ENCODE peak calls at places on chromosomes 11 and 22, in nine cellular contexts. One of them, this sample, is unnamed.

GRCh38 chr11:1747753-1748466 is 2.5 kb downstream of the IFITM10 start:
- DNase-seq in choroid plexus epithelial cell: no peak
- DNase-seq in upper lobe of right lung: peak; percentile 66
- DNase-seq in endodermal cell: peak; percentile 61
- DNase-seq in IMR-90: no peak
- DNase-seq in A673: no peak
- DNase-seq in fibroblast of lung: no peak
- DNase-seq in Caco-2: no peak
- DNase-seq in pancreas: peak; percentile 56
- DNase-seq in this sample: no peak

GRCh38 chr11:18633256-18634139 is 644 bp downstream of the SPTY2D1 start:
- DNase-seq in choroid plexus epithelial cell: peak; percentile 26
- DNase-seq in upper lobe of right lung: no peak
- DNase-seq in endodermal cell: peak; percentile 62
- DNase-seq in IMR-90: peak; percentile 48
- DNase-seq in A673: peak; percentile 21
- DNase-seq in fibroblast of lung: peak; percentile 24
- DNase-seq in Caco-2: no peak
- DNase-seq in pancreas: no peak
- DNase-seq in this sample: no peak

GRCh38 chr11:7621090-7621489 is 52.2 kb downstream of the CYB5R2 start:
- DNase-seq in choroid plexus epithelial cell: no peak
- DNase-seq in upper lobe of right lung: no peak
- DNase-seq in endodermal cell: no peak
- DNase-seq in IMR-90: no peak
- DNase-seq in A673: no peak
- DNase-seq in fibroblast of lung: no peak
- DNase-seq in Caco-2: no peak
- DNase-seq in pancreas: no peak
- DNase-seq in this sample: no peak

GRCh38 chr11:76592025-76592914 is 78.3 kb downstream of the LRRC32 start:
- DNase-seq in choroid plexus epithelial cell: no peak
- DNase-seq in upper lobe of right lung: no peak
- DNase-seq in endodermal cell: no peak
- DNase-seq in IMR-90: no peak
- DNase-seq in A673: no peak
- DNase-seq in fibroblast of lung: no peak
- DNase-seq in Caco-2: no peak
- DNase-seq in pancreas: no peak
- DNase-seq in this sample: no peak

GRCh38 chr11:2775626-2776350 is 76.0 kb upstream of the KCNQ1OT1 start:
- DNase-seq in choroid plexus epithelial cell: no peak
- DNase-seq in upper lobe of right lung: peak; percentile 46
- DNase-seq in endodermal cell: peak; percentile 26
- DNase-seq in IMR-90: no peak
- DNase-seq in A673: no peak
- DNase-seq in fibroblast of lung: no peak
- DNase-seq in Caco-2: peak; percentile 22
- DNase-seq in pancreas: peak; percentile 53
- DNase-seq in this sample: peak; percentile 5

GRCh38 chr11:40188848-40189247 is 1270.6 kb downstream of the LRRC4C start:
- DNase-seq in choroid plexus epithelial cell: no peak
- DNase-seq in upper lobe of right lung: no peak
- DNase-seq in endodermal cell: no peak
- DNase-seq in IMR-90: no peak
- DNase-seq in A673: no peak
- DNase-seq in fibroblast of lung: no peak
- DNase-seq in Caco-2: no peak
- DNase-seq in pancreas: no peak
- DNase-seq in this sample: no peak

GRCh38 chr22:27149886-27150529 is 492.6 kb downstream of the MIAT start:
- DNase-seq in choroid plexus epithelial cell: peak; percentile 38
- DNase-seq in upper lobe of right lung: no peak
- DNase-seq in endodermal cell: no peak
- DNase-seq in IMR-90: peak; percentile 37
- DNase-seq in A673: no peak
- DNase-seq in fibroblast of lung: no peak
- DNase-seq in Caco-2: no peak
- DNase-seq in pancreas: no peak
- DNase-seq in this sample: no peak

GRCh38 chr11:95790933-95791247 is 592 bp downstream of the CEP57 start:
- DNase-seq in choroid plexus epithelial cell: peak; percentile 83
- DNase-seq in upper lobe of right lung: peak; percentile 89
- DNase-seq in endodermal cell: peak; percentile 88
- DNase-seq in IMR-90: peak; percentile 64
- DNase-seq in A673: peak; percentile 66
- DNase-seq in fibroblast of lung: peak; percentile 58
- DNase-seq in Caco-2: peak; percentile 89
- DNase-seq in pancreas: peak; percentile 73
- DNase-seq in this sample: peak; percentile 65

GRCh38 chr11:82906931-82907330 is 5.4 kb downstream of the DDIAS start:
- DNase-seq in choroid plexus epithelial cell: peak; percentile 25
- DNase-seq in upper lobe of right lung: no peak
- DNase-seq in endodermal cell: no peak
- DNase-seq in IMR-90: no peak
- DNase-seq in A673: no peak
- DNase-seq in fibroblast of lung: no peak
- DNase-seq in Caco-2: no peak
- DNase-seq in pancreas: no peak
- DNase-seq in this sample: no peak
- H3K4me3 ChIP-seq in choroid plexus epithelial cell: peak overlapping the region; percentile 45
- H3K4me3 ChIP-seq in upper lobe of right lung: no peak overlapping the region
- H3K4me3 ChIP-seq in endodermal cell: no peak overlapping the region
- H3K4me3 ChIP-seq in IMR-90: no peak overlapping the region
- H3K4me3 ChIP-seq in A673: peak overlapping the region; percentile 6
- H3K4me3 ChIP-seq in fibroblast of lung: peak overlapping the region; percentile 11
- H3K4me3 ChIP-seq in Caco-2: no peak overlapping the region
- H3K4me3 ChIP-seq in pancreas: no peak overlapping the region
- H3K4me3 ChIP-seq in this sample: no peak overlapping the region

GRCh38 chr11:61955031-61955415 is 4.9 kb downstream of the BEST1 start:
- DNase-seq in choroid plexus epithelial cell: peak; percentile 92
- DNase-seq in upper lobe of right lung: peak; percentile 86
- DNase-seq in endodermal cell: peak; percentile 89
- DNase-seq in IMR-90: peak; percentile 87
- DNase-seq in A673: peak; percentile 45
- DNase-seq in fibroblast of lung: peak; percentile 93
- DNase-seq in Caco-2: peak; percentile 67
- DNase-seq in pancreas: no peak
- DNase-seq in this sample: peak; percentile 62
- TF ChIP-seq CTCF in choroid plexus epithelial cell: peak; percentile 37
- TF ChIP-seq CTCF in upper lobe of right lung: peak; percentile 12
- TF ChIP-seq CTCF in endodermal cell: peak; percentile 46
- TF ChIP-seq CTCF in IMR-90: peak; percentile 37
- TF ChIP-seq CTCF in A673: peak; percentile 9
- TF ChIP-seq CTCF in fibroblast of lung: no peak
- TF ChIP-seq CTCF in Caco-2: peak; percentile 37
- TF ChIP-seq CTCF in pancreas: no peak
- TF ChIP-seq CTCF in this sample: no peak

DNA sequence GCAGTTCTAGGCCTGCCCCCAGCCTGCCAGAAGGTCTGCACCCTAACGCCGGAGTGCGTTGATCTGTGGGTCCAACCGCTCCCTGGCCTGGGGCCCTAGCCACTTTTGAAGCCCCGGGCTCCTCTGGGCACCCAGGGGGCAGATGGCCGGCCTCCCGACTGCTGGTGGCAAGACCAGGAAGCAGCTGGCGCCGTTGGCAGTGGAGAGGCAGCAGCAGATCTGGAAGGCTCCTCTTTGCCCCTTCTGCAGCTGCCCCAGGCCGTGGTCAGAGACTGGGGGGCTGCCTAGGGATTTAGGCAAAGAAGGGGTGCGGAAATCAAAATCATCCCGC is 445 bp upstream of the VWCE start:
- DNase-seq in choroid plexus epithelial cell: no peak
- DNase-seq in upper lobe of right lung: no peak
- DNase-seq in endodermal cell: no peak
- DNase-seq in IMR-90: no peak
- DNase-seq in A673: no peak
- DNase-seq in fibroblast of lung: no peak
- DNase-seq in Caco-2: no peak
- DNase-seq in pancreas: peak; percentile 61
- DNase-seq in this sample: no peak
- H3K4me3 ChIP-seq in choroid plexus epithelial cell: peak overlapping the region; percentile 62
- H3K4me3 ChIP-seq in upper lobe of right lung: peak overlapping the region; percentile 53
- H3K4me3 ChIP-seq in endodermal cell: peak overlapping the region; percentile 83
- H3K4me3 ChIP-seq in IMR-90: no peak overlapping the region
- H3K4me3 ChIP-seq in A673: peak overlapping the region; percentile 61
- H3K4me3 ChIP-seq in fibroblast of lung: peak overlapping the region; percentile 47
- H3K4me3 ChIP-seq in Caco-2: peak overlapping the region; percentile 80
- H3K4me3 ChIP-seq in pancreas: no peak overlapping the region
- H3K4me3 ChIP-seq in this sample: peak overlapping the region; percentile 74

DNA sequence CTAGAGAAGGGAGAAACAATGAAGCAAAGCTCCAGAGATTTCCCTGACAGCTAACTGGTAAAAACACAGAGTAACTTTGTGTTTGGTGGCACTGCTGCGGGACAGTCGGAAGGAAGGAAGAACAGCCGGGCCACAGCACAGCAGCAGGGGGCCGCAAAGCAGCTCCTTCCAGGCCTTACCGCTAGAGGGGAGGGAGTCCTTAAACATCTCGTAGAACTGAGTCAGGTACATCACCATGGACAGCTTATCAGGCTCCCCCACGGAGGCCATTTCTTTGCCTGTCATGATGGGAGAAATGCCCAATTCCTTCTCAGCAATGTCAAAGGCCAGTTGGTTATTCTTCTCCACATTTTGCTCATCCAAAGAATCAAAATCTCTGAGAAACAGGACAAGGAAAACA is 114.6 kb upstream of the BID start:
- DNase-seq in choroid plexus epithelial cell: peak; percentile 71
- DNase-seq in upper lobe of right lung: no peak
- DNase-seq in endodermal cell: peak; percentile 84
- DNase-seq in IMR-90: peak; percentile 47
- DNase-seq in A673: no peak
- DNase-seq in fibroblast of lung: peak; percentile 42
- DNase-seq in Caco-2: no peak
- DNase-seq in pancreas: no peak
- DNase-seq in this sample: no peak
- TF ChIP-seq CTCF in choroid plexus epithelial cell: peak; percentile 79
- TF ChIP-seq CTCF in upper lobe of right lung: no peak
- TF ChIP-seq CTCF in endodermal cell: peak; percentile 79
- TF ChIP-seq CTCF in IMR-90: peak; percentile 41
- TF ChIP-seq CTCF in A673: peak; percentile 20
- TF ChIP-seq CTCF in fibroblast of lung: no peak
- TF ChIP-seq CTCF in Caco-2: no peak
- TF ChIP-seq CTCF in pancreas: no peak
- TF ChIP-seq CTCF in this sample: no peak

GRCh38 chr22:19941365-19942070 is at the start of the genes COMT and TXNRD2:
- DNase-seq in choroid plexus epithelial cell: peak; percentile 60
- DNase-seq in upper lobe of right lung: peak; percentile 90
- DNase-seq in endodermal cell: no peak
- DNase-seq in IMR-90: peak; percentile 57
- DNase-seq in A673: peak; percentile 78
- DNase-seq in fibroblast of lung: peak; percentile 62
- DNase-seq in Caco-2: peak; percentile 79
- DNase-seq in pancreas: peak; percentile 88
- DNase-seq in this sample: peak; percentile 83
- H3K4me3 ChIP-seq in choroid plexus epithelial cell: peak within 1 kb of the TSS; percentile 78
- H3K4me3 ChIP-seq in upper lobe of right lung: peak within 1 kb of the TSS; percentile 88
- H3K4me3 ChIP-seq in endodermal cell: peak within 1 kb of the TSS; percentile 85
- H3K4me3 ChIP-seq in IMR-90: peak within 1 kb of the TSS; percentile 91
- H3K4me3 ChIP-seq in A673: peak within 1 kb of the TSS; percentile 81
- H3K4me3 ChIP-seq in fibroblast of lung: peak within 1 kb of the TSS; percentile 88
- H3K4me3 ChIP-seq in Caco-2: peak within 1 kb of the TSS; percentile 62
- H3K4me3 ChIP-seq in pancreas: peak within 1 kb of the TSS; percentile 90
- H3K4me3 ChIP-seq in this sample: peak within 1 kb of the TSS; percentile 86

DNA sequence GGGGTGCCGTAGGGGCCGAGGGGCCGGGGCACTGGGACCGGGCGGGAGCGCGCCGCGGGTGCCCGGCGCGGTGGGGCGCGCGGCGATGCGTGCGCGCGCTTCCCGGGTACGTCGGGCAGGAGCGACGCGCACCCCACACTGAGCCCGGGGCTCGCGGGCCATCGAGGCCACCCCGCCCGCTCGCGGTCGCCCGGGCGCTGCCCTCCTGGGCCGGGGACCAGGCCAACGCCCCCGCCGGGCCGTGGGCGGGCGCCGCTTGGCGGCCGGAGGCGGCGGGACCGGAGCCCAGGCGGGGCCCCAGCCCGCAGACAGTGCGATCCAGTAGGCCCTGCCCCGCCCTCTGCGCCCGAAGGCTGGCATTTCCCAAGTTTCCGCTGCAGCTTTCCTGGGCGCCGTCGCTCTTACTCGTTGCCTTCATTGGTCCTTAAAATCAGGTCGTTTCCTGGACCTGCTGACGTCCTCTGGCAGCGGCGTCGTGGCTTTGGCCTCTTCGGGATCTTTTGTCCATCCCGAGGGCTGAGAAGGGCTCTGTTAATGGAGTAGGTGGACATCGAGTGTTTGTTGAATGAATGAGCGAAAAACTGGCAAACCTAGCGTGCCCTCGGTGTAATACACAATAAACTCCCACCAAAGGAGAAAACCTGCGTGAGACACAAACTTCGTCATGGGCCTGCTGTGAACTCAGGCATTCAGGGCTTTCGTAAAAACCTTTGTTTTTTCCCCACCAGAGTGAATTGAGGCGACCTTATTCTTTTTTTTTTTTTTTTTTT is 638 bp downstream of the PARVA start:
- DNase-seq in choroid plexus epithelial cell: peak; percentile 60
- DNase-seq in upper lobe of right lung: peak; percentile 91
- DNase-seq in endodermal cell: peak; percentile 93
- DNase-seq in IMR-90: peak; percentile 71
- DNase-seq in A673: peak; percentile 76
- DNase-seq in fibroblast of lung: peak; percentile 79
- DNase-seq in Caco-2: peak; percentile 78
- DNase-seq in pancreas: peak; percentile 89
- DNase-seq in this sample: peak; percentile 39
- TF ChIP-seq CTCF in choroid plexus epithelial cell: no peak
- TF ChIP-seq CTCF in upper lobe of right lung: no peak
- TF ChIP-seq CTCF in endodermal cell: peak; percentile 47
- TF ChIP-seq CTCF in IMR-90: peak; percentile 36
- TF ChIP-seq CTCF in A673: no peak
- TF ChIP-seq CTCF in fibroblast of lung: no peak
- TF ChIP-seq CTCF in Caco-2: no peak
- TF ChIP-seq CTCF in pancreas: no peak
- TF ChIP-seq CTCF in this sample: peak; percentile 17

DNA sequence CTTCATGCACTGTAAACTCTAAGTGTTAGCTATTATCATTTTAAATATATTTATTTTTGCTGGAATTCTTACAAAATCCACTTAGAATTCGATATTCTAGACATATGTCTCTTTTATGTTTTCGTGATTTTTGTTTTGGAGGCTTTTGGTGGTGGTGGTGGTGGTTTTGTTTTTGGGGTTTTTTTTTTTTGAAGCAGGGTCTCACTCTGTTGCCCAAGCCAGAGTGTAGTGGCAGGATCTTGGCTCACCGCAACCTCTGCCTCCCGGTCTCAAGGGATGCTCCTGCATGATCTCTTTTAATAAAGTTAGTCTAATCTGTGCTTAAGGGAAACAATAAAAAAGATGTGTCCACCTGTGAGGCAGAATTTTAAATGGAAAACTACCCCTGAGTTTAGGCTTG is 117.7 kb downstream of the MRTFA start:
- DNase-seq in choroid plexus epithelial cell: no peak
- DNase-seq in upper lobe of right lung: no peak
- DNase-seq in endodermal cell: no peak
- DNase-seq in IMR-90: no peak
- DNase-seq in A673: no peak
- DNase-seq in fibroblast of lung: no peak
- DNase-seq in Caco-2: no peak
- DNase-seq in pancreas: no peak
- DNase-seq in this sample: no peak
- H3K4me3 ChIP-seq in choroid plexus epithelial cell: no peak overlapping the region
- H3K4me3 ChIP-seq in upper lobe of right lung: no peak overlapping the region
- H3K4me3 ChIP-seq in endodermal cell: no peak overlapping the region
- H3K4me3 ChIP-seq in IMR-90: no peak overlapping the region
- H3K4me3 ChIP-seq in A673: no peak overlapping the region
- H3K4me3 ChIP-seq in fibroblast of lung: no peak overlapping the region
- H3K4me3 ChIP-seq in Caco-2: no peak overlapping the region
- H3K4me3 ChIP-seq in pancreas: no peak overlapping the region
- H3K4me3 ChIP-seq in this sample: no peak overlapping the region